ENCODE peak calls at places on chromosomes 16 and 17, in six cellular contexts. V is BJ, M is foreskin fibroblast, U is lung, S is uterus, L is esophagus squamous epithelium. Z is an unnamed sample.

GRCh38 chr17:17840751-17841591 is 4.2 kb upstream of the SREBF1 start:
- DNase-seq in M (peak), S (no peak), V (no peak), U (no peak), L (no peak), Z (no peak)

GRCh38 chr17:2346475-2346874 is 9.2 kb downstream of the SGSM2 start:
- DNase-seq in V (no peak), L (no peak), S (no peak), M (no peak), U (peak), Z (peak)

GRCh38 chr17:1908699-1909309 is 79.0 kb downstream of the RPA1 start:
- DNase-seq in U (peak), S (peak), V (peak), L (no peak), M (peak), Z (no peak)

GRCh38 chr16:4847774-4848587 is 700 bp downstream of the UBN1 start:
- DNase-seq in S (peak), V (no peak), M (peak), L (no peak), U (peak), Z (no peak)

GRCh38 chr16:65178151-65178550 is 56.3 kb upstream of the CDH11 start:
- DNase-seq in M (peak), U (no peak), V (no peak), L (no peak), S (no peak), Z (no peak)

GRCh38 chr17:7548585-7549400 is at the start of gene TNFSF12:
- DNase-seq in S (peak), V (no peak), M (peak), U (peak), L (no peak), Z (no peak)

GRCh38 chr16:88561485-88562369 is 8.5 kb upstream of the ZC3H18 start:
- DNase-seq in M (peak), V (no peak), U (peak), S (peak), L (no peak), Z (no peak)

GRCh38 chr17:50364715-50365114 is 8.3 kb downstream of the MRPL27 start:
- DNase-seq in S (no peak), M (peak), L (no peak), V (no peak), U (no peak), Z (no peak)

GRCh38 chr17:16328997-16329396 is 24.3 kb downstream of the CENPV start:
- DNase-seq in M (no peak), U (no peak), V (no peak), S (no peak), L (no peak), Z (no peak)

GRCh38 chr17:79941088-79942010 is 94.3 kb downstream of the TBC1D16 start:
- DNase-seq in M (no peak), L (no peak), U (no peak), V (no peak), S (no peak), Z (no peak)

GRCh38 chr16:80611930-80612327 is 71.1 kb downstream of the DYNLRB2 start:
- DNase-seq in U (no peak), S (no peak), L (no peak), V (no peak), M (no peak), Z (no peak)

GRCh38 chr16:86306811-86307517 is 203.4 kb upstream of the FOXF1 start:
- DNase-seq in M (peak), L (no peak), S (peak), U (no peak), V (peak), Z (no peak)

GRCh38 chr17:7098802-7099459 is 15.7 kb downstream of the ASGR2 start:
- DNase-seq in V (no peak), S (no peak), M (no peak), L (no peak), U (no peak), Z (no peak)

GRCh38 chr16:71969353-71969752 is 30.8 kb downstream of the PKD1L3 start:
- DNase-seq in S (no peak), L (no peak), V (no peak), M (no peak), U (no peak), Z (no peak)

GRCh38 chr16:88194397-88195020 is 188.2 kb upstream of the ZNF469 start:
- DNase-seq in M (peak), V (no peak), U (no peak), L (no peak), S (no peak), Z (no peak)

GRCh38 chr16:79429276-79430128 is 171.0 kb downstream of the MAF start:
- DNase-seq in V (no peak), S (peak), M (no peak), L (no peak), U (no peak), Z (no peak)

GRCh38 chr16:65745-66144 is 6.7 kb downstream of the RHBDF1 start:
- DNase-seq in U (peak), V (no peak), M (peak), L (no peak), S (peak), Z (no peak)

GRCh38 chr17:77440571-77440981 is 299.8 kb downstream of the SEC14L1 start:
- DNase-seq in U (no peak), V (no peak), M (no peak), L (no peak), S (no peak), Z (no peak)

GRCh38 chr17:63631626-63632025 is 9.4 kb downstream of the MAP3K3 start:
- DNase-seq in L (no peak), S (no peak), V (no peak), U (no peak), M (no peak), Z (no peak)

GRCh38 chr17:76079577-76080206 is 710 bp downstream of the ZACN start:
- DNase-seq in V (no peak), M (no peak), L (no peak), S (no peak), U (no peak), Z (no peak)

GRCh38 chr17:43477832-43478634 is 5.7 kb upstream of the DHX8 start:
- DNase-seq in U (no peak), L (no peak), S (no peak), M (peak), V (no peak), Z (no peak)

GRCh38 chr17:2250140-2251095 is 53.2 kb downstream of the SMG6 start:
- DNase-seq in S (no peak), M (no peak), U (no peak), V (no peak), L (no peak), Z (no peak)

GRCh38 chr16:30694926-30695678 is 3.9 kb upstream of the SRCAP start:
- DNase-seq in M (no peak), U (no peak), S (no peak), V (no peak), L (no peak), Z (no peak)

GRCh38 chr16:84778720-84779119 is 41.1 kb upstream of the CRISPLD2 start:
- DNase-seq in L (no peak), V (no peak), S (no peak), U (no peak), M (no peak), Z (no peak)

GRCh38 chr17:34736611-34737010 is 157.2 kb downstream of the TMEM132E start:
- DNase-seq in M (no peak), S (no peak), V (no peak), L (no peak), U (no peak), Z (no peak)

GRCh38 chr16:59369523-59369922 is 635.4 kb upstream of the GOT2 start:
- DNase-seq in M (no peak), U (no peak), S (no peak), V (no peak), L (no peak), Z (no peak)

GRCh38 chr16:73951541-73951940 is 345.1 kb upstream of the PSMD7 start:
- DNase-seq in S (no peak), L (no peak), U (no peak), V (no peak), M (no peak), Z (no peak)

GRCh38 chr16:53541326-53541725 is 38.3 kb upstream of the AKTIP start:
- DNase-seq in V (no peak), U (no peak), L (no peak), S (no peak), M (no peak), Z (no peak)

GRCh38 chr17:1188812-1189211 is 9.0 kb upstream of the ABR start:
- DNase-seq in L (no peak), M (peak), V (no peak), S (peak), U (peak), Z (peak)

GRCh38 chr17:28335959-28336871 is 654 bp downstream of the TNFAIP1 start:
- DNase-seq in V (peak), S (peak), U (peak), M (peak), L (no peak), Z (peak)

GRCh38 chr16:80176114-80176513 is 364.7 kb upstream of the DYNLRB2 start:
- DNase-seq in L (no peak), V (no peak), S (no peak), U (no peak), M (peak), Z (no peak)

GRCh38 chr16:70750893-70751467 is 50.0 kb downstream of the VAC14 start:
- DNase-seq in L (no peak), M (peak), V (no peak), U (peak), S (peak), Z (peak)

GRCh38 chr17:57515662-57516211 is 229.4 kb downstream of the CCDC182 start:
- DNase-seq in S (no peak), M (no peak), V (no peak), L (no peak), U (no peak), Z (no peak)

GRCh38 chr17:80758793-80759673 is 214.4 kb downstream of the RPTOR start:
- DNase-seq in L (no peak), S (no peak), M (peak), V (no peak), U (no peak), Z (no peak)

GRCh38 chr17:27551701-27552466 is 79.1 kb upstream of the LGALS9 start:
- DNase-seq in M (no peak), V (no peak), L (no peak), S (no peak), U (no peak), Z (no peak)

GRCh38 chr16:77931058-77931457 is 91.3 kb upstream of the CLEC3A start:
- DNase-seq in U (no peak), S (no peak), L (no peak), M (no peak), V (no peak), Z (no peak)
- H3K4me3 ChIP-seq in U (no peak), S (no peak), L (no peak), M (no peak), V (no peak), Z (no peak)

DNA sequence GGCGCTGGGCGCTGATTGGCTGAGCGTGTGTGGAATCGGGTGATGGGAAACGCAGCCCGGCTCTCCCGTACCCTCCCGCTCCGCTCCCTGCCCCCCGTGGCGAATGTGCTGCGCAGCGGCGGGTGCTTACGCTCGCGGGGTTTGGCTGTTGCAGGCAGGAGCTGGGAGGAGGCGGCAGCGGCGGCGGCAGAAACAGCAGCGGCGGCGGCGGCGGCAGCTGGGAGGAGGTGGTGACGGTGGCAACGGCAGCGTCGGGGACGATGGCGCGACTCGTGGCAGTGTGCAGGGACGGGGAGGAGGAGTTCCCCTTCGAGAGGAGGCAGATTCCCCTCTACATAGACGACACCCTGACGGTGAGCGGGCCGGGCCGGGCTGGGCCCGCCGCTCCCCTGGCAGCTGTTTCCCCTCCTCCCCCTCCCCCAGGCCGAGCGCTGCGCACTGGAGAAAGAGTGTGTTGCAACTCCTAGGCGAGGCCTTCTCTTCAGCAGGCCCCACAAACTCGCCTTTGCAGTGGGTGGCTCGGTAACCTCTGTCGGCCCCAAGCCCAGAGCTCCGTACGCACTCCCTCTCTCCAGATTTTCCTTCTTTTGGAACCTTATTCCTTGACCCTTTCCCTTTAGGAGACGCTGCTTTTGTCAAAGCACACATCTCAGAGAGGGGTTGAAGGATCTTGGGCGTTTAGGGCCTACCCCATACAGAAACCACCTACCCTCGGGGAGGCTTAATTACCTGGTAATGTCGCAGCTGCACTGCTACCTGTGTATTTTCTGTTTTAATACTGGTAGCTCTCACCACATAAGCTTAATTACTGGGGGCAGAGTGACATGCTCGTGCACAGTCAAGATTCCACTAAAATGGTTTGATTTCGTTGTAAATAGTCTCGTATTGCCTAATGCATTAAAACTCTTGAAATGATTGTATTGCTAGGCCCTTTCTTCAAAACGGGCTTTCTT is 1.0 kb downstream of the GGNBP2 start:
- DNase-seq in L (peak), V (peak), U (peak), M (peak), S (peak), Z (peak)
- TF ChIP-seq CTCF in L (no peak), V (no peak), U (no peak), M (no peak), S (peak), Z (peak)

DNA sequence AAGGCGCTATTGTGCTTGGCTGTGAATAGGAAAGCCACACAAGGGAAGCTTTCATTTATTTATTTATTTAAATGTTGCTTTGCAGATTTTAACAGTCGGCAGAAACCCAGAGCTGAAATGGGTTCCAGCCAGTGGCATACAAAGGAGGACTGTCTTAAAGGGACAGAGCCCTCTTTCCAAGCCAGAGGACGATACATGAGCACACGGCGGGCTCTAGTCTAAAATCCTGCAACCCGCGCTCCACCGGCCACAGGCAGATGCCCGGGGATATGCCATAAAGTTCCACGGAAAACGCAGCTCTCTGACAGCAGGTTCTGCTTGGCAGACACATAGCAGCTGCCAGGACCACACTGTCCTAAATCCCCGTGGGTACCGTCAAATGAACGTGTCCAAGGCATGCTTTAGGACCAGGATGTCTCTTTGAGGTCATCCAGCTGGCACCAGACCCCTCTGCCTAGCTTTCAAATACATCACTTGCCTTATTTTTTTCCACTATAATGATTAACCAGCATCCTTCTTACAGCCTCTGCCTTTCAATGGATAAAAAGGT is 64.6 kb downstream of the CYTH1 start:
- DNase-seq in L (no peak), S (peak), V (no peak), U (no peak), M (peak), Z (peak)
- H3K4me3 ChIP-seq in L (peak), S (peak), V (peak), U (no peak), M (peak), Z (peak)

GRCh38 chr17:35740216-35740615 is 8.8 kb downstream of the RASL10B start:
- DNase-seq in S (no peak), L (no peak), M (no peak), U (no peak), V (no peak), Z (no peak)

GRCh38 chr17:35742496-35742895 is 10.5 kb downstream of the GAS2L2 start:
- DNase-seq in L (no peak), V (no peak), M (no peak), S (no peak), U (no peak), Z (no peak)

GRCh38 chr17:35738519-35739133 is 7.2 kb downstream of the RASL10B start:
- DNase-seq in V (no peak), S (no peak), U (no peak), L (no peak), M (no peak), Z (no peak)

GRCh38 chr17:35742896-35743477 is 10.1 kb downstream of the GAS2L2 start:
- DNase-seq in S (no peak), V (no peak), M (no peak), L (no peak), U (no peak), Z (no peak)

DNA sequence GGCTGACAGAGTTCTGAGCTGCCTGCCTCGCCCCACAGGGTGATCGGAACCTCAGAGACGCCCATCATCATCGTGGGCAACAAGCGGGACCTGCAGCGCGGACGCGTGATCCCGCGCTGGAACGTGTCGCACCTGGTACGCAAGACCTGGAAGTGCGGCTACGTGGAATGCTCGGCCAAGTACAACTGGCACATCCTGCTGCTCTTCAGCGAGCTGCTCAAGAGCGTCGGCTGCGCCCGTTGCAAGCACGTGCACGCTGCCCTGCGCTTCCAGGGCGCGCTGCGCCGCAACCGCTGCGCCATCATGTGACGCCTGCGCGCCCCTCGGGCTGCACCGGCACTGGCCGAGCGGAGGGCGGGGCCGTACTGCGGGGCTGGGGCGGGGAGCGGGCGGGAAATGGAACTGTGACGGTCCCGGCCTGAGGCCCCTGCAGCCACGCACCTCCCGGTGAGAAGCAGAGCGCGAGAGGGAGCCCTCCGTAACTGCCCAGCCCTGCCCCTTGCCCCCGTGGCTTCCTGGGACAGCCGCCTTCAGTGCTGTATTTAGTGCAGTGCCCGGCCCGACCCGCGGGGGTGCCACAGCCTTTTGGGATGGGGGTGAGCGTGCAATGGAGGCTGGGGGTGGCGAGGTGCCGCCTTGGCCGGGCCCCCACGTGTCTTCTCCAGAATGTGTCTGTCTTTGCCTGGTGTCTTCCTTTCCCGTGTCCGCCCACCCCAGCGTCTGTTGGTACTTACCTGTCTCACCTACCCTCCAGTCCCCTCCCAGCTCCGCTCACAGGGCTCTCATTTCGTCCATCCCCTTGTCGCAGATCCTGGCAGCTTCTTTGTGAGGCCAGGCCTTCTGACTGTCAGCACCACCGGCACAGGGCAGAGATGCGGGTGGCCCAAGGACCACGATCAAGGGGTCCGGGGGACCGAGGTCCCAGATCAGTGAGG is 9.8 kb downstream of the RASL10B start:
- DNase-seq in L (no peak), V (no peak), U (no peak), M (no peak), S (no peak), Z (no peak)
- TF ChIP-seq CTCF in L (no peak), V (peak), U (no peak), M (no peak), S (no peak), Z (no peak)

Z was measured in LNCaP clone FGC.